ENCODE peak calls at places on chromosomes 5 and 9, in five cellular contexts. One of them, this sample, is unnamed.

GRCh38 chr5:125550237-125550636 is 803.8 kb upstream of the ZNF608 start:
- DNase-seq in progenitor cell of endocrine pancreas: no peak
- DNase-seq in cardiac muscle cell: peak
- DNase-seq in H1: no peak
- DNase-seq in RWPE1: no peak
- DNase-seq in this sample: no peak

GRCh38 chr5:52709171-52709925 is 78.4 kb upstream of the ITGA1 start:
- DNase-seq in progenitor cell of endocrine pancreas: no peak
- DNase-seq in RWPE1: no peak
- DNase-seq in H1: no peak
- DNase-seq in cardiac muscle cell: peak
- DNase-seq in this sample: peak

GRCh38 chr5:34007116-34007674 is 655 bp downstream of the AMACR start:
- DNase-seq in H1: no peak
- DNase-seq in RWPE1: peak
- DNase-seq in cardiac muscle cell: peak
- DNase-seq in progenitor cell of endocrine pancreas: no peak
- DNase-seq in this sample: no peak

GRCh38 chr5:159435855-159436254 is 105.6 kb upstream of the IL12B start:
- DNase-seq in RWPE1: no peak
- DNase-seq in progenitor cell of endocrine pancreas: no peak
- DNase-seq in H1: no peak
- DNase-seq in cardiac muscle cell: no peak
- DNase-seq in this sample: no peak

GRCh38 chr5:163760498-163760897 is 255.1 kb downstream of the MAT2B start:
- DNase-seq in RWPE1: peak
- DNase-seq in progenitor cell of endocrine pancreas: no peak
- DNase-seq in cardiac muscle cell: peak
- DNase-seq in H1: no peak
- DNase-seq in this sample: no peak

GRCh38 chr5:395156-395920 is 47.6 kb upstream of the EXOC3 start:
- DNase-seq in H1: peak
- DNase-seq in progenitor cell of endocrine pancreas: no peak
- DNase-seq in RWPE1: no peak
- DNase-seq in cardiac muscle cell: peak
- DNase-seq in this sample: no peak

GRCh38 chr5:108315829-108316228 is 66.1 kb downstream of the FBXL17 start:
- DNase-seq in RWPE1: no peak
- DNase-seq in cardiac muscle cell: no peak
- DNase-seq in H1: no peak
- DNase-seq in progenitor cell of endocrine pancreas: no peak
- DNase-seq in this sample: no peak

GRCh38 chr5:116577064-116577788 is 2.6 kb upstream of the SEMA6A start:
- DNase-seq in progenitor cell of endocrine pancreas: no peak
- DNase-seq in cardiac muscle cell: no peak
- DNase-seq in RWPE1: no peak
- DNase-seq in H1: no peak
- DNase-seq in this sample: peak

GRCh38 chr5:60141119-60141518 is 247.6 kb upstream of the PDE4D start:
- DNase-seq in progenitor cell of endocrine pancreas: no peak
- DNase-seq in H1: no peak
- DNase-seq in RWPE1: no peak
- DNase-seq in cardiac muscle cell: no peak
- DNase-seq in this sample: no peak

GRCh38 chr9:95349109-95350038 is 31.9 kb upstream of the FANCC start:
- DNase-seq in H1: peak
- DNase-seq in progenitor cell of endocrine pancreas: peak
- DNase-seq in RWPE1: no peak
- DNase-seq in cardiac muscle cell: peak
- DNase-seq in this sample: no peak

GRCh38 chr9:13810510-13810909 is 503.4 kb downstream of the NFIB start:
- DNase-seq in H1: no peak
- DNase-seq in progenitor cell of endocrine pancreas: no peak
- DNase-seq in RWPE1: no peak
- DNase-seq in cardiac muscle cell: peak
- DNase-seq in this sample: no peak

GRCh38 chr9:134637241-134637640 is 4.4 kb upstream of the COL5A1 start:
- DNase-seq in RWPE1: no peak
- DNase-seq in cardiac muscle cell: no peak
- DNase-seq in progenitor cell of endocrine pancreas: no peak
- DNase-seq in H1: no peak
- DNase-seq in this sample: no peak
- TF ChIP-seq CTCF in RWPE1: no peak
- TF ChIP-seq CTCF in cardiac muscle cell: no peak
- TF ChIP-seq CTCF in progenitor cell of endocrine pancreas: no peak
- TF ChIP-seq CTCF in H1: peak
- TF ChIP-seq CTCF in this sample: no peak

DNA sequence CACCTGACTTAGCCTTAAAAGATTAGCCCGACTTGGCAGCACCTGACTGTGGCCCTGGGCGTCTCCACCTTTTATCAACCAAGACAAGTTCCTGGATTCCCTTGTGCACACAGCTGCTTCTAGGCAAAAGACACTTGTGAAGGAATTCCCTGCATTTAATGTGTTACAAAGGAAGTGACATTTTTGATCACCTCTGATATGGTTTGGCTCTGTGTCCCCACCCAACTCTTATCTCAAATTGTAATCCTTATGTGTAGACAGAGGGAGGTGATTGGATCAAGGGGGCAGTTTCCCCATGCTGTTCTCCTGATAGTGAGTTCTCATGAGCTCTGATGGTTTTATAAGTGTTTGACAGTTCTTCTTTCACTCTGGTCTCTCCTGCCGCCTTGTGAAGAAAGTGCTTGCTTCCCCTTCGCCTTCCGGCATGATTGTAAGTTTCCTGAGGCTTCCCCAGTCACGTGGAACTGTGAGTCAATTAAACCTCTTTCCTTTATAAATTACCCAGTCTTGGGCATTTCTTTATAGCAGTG is 2.6 kb upstream of the CPEB4 start:
- DNase-seq in progenitor cell of endocrine pancreas: no peak
- DNase-seq in H1: no peak
- DNase-seq in cardiac muscle cell: peak
- DNase-seq in RWPE1: no peak
- DNase-seq in this sample: no peak
- TF ChIP-seq CTCF in progenitor cell of endocrine pancreas: no peak
- TF ChIP-seq CTCF in H1: no peak
- TF ChIP-seq CTCF in cardiac muscle cell: peak
- TF ChIP-seq CTCF in RWPE1: no peak
- TF ChIP-seq CTCF in this sample: no peak

GRCh38 chr5:39587675-39588074 is 162.9 kb upstream of the DAB2 start:
- DNase-seq in progenitor cell of endocrine pancreas: no peak
- DNase-seq in RWPE1: no peak
- DNase-seq in cardiac muscle cell: no peak
- DNase-seq in H1: no peak
- DNase-seq in this sample: no peak
- TF ChIP-seq CTCF in progenitor cell of endocrine pancreas: no peak
- TF ChIP-seq CTCF in RWPE1: no peak
- TF ChIP-seq CTCF in cardiac muscle cell: no peak
- TF ChIP-seq CTCF in H1: no peak
- TF ChIP-seq CTCF in this sample: no peak

DNA sequence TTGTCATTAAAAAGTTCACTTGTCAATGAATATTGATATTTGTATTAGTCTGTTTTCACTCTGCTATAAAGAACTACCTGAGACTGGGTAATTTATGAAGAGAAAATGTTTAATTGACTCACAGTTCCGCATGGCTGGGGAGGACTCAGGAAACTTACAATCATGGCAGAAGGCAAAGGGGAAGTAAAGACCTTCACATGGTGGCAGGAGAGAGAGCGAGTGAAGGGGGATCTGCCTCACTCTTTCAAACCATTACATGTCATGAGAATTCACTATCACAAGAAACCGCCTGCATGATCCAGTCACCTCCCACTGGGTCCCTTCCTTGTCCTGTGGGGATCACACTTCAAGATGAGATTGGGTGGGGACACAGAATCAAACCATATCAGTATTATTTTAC is 27.5 kb downstream of the SRD5A1 start:
- DNase-seq in H1: no peak
- DNase-seq in cardiac muscle cell: no peak
- DNase-seq in RWPE1: no peak
- DNase-seq in progenitor cell of endocrine pancreas: no peak
- DNase-seq in this sample: no peak
- TF ChIP-seq CTCF in H1: no peak
- TF ChIP-seq CTCF in cardiac muscle cell: no peak
- TF ChIP-seq CTCF in RWPE1: no peak
- TF ChIP-seq CTCF in progenitor cell of endocrine pancreas: no peak
- TF ChIP-seq CTCF in this sample: no peak

DNA sequence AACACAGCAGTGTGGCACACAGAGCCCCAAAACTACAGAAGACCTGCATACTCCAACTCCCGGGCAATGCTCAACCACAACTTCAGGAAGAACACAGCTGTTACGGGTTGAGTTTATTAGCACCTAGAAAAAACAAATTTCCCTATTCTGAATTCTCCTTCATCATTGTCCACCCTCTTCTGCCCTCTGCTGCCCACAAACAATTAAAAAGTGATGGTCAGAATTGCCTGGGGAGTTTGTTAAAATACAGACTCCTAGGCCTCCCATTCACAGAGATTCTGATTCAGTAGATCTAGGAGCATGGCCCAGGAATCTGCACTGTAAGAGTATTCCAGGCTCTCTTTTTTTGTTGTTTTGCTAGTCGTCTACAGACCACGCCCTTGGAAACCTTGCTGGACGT is 310.6 kb downstream of the NDUFS4 start:
- DNase-seq in H1: no peak
- DNase-seq in RWPE1: no peak
- DNase-seq in cardiac muscle cell: no peak
- DNase-seq in progenitor cell of endocrine pancreas: no peak
- DNase-seq in this sample: no peak
- TF ChIP-seq CTCF in H1: peak
- TF ChIP-seq CTCF in RWPE1: no peak
- TF ChIP-seq CTCF in cardiac muscle cell: peak
- TF ChIP-seq CTCF in progenitor cell of endocrine pancreas: no peak
- TF ChIP-seq CTCF in this sample: no peak

GRCh38 chr5:87400305-87400899 is 12.3 kb downstream of the CCNH start:
- DNase-seq in progenitor cell of endocrine pancreas: no peak
- DNase-seq in H1: no peak
- DNase-seq in RWPE1: peak
- DNase-seq in cardiac muscle cell: peak
- DNase-seq in this sample: no peak
- TF ChIP-seq CTCF in progenitor cell of endocrine pancreas: peak
- TF ChIP-seq CTCF in H1: no peak
- TF ChIP-seq CTCF in RWPE1: peak
- TF ChIP-seq CTCF in cardiac muscle cell: peak
- TF ChIP-seq CTCF in this sample: peak

DNA sequence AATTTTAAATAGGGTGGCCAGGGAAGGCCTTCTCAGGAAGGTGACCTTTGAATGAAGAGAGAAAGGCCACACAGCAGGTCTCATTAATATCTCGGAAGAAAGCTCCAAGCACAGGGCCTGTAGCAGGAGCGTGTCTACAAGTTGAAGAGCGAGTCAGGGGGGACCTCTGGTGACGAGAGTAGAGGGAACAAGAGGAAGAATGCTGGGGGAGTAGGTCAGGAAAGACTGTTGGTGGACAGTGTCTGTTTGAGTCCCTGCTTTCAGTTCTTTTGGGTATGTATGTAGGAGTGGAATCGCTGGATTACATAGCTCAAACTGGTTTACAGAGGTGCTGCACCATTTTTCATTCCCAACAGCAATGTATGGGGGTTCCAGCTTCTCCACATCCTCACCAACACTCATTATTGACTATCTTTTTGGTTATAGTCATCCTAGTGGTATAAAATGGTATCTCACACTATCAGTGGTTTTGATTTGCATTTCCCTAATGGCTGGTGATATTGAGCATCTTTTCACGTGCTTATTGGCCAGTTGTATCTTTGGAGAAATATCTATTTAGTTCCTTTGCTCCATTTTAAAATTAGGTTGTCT is 55.8 kb downstream of the NUP214 start:
- DNase-seq in cardiac muscle cell: no peak
- DNase-seq in RWPE1: no peak
- DNase-seq in H1: no peak
- DNase-seq in progenitor cell of endocrine pancreas: no peak
- DNase-seq in this sample: no peak
- TF ChIP-seq CTCF in cardiac muscle cell: no peak
- TF ChIP-seq CTCF in RWPE1: peak
- TF ChIP-seq CTCF in H1: no peak
- TF ChIP-seq CTCF in progenitor cell of endocrine pancreas: peak
- TF ChIP-seq CTCF in this sample: peak

This sample was measured in activated CD8-positive, alpha-beta T cell treated with anti-CD3 and anti-CD28 coated beads for 36 hours.